ENCODE peak calls at places on chromosome 20, in nine cellular contexts. F, V, Y, U, W, X, S, J and T are unnamed samples.

GRCh38 chr20:8656335-8656734 is 412.6 kb upstream of the PLCB4 start:
- DNase-seq in F (no peak), V (no peak), Y (no peak), U (no peak), W (peak), X (no peak), S (peak), J (no peak), T (no peak)

GRCh38 chr20:33125983-33126382 is 42.0 kb upstream of the BPIFA2 start:
- DNase-seq in F (no peak), V (no peak), Y (no peak), U (no peak), W (no peak), X (no peak), S (no peak), J (no peak), T (no peak)

GRCh38 chr20:62378215-62378614 is 8.7 kb upstream of the RPS21 start:
- DNase-seq in F (peak), V (no peak), Y (no peak), U (peak), W (no peak), X (no peak), S (no peak), J (no peak), T (no peak)

GRCh38 chr20:62066339-62066982 is 780 bp upstream of the TAF4 start:
- DNase-seq in F (peak), V (peak), Y (no peak), U (peak), W (peak), X (peak), S (peak), J (peak), T (no peak)

GRCh38 chr20:19726126-19726525 is 31.9 kb upstream of the RIN2 start:
- DNase-seq in F (no peak), V (no peak), Y (no peak), U (peak), W (peak), X (no peak), S (peak), J (no peak), T (no peak)

GRCh38 chr20:59165794-59166709 is 2.4 kb downstream of the ZNF831 start:
- DNase-seq in F (no peak), V (no peak), Y (peak), U (no peak), W (no peak), X (no peak), S (no peak), J (no peak), T (no peak)

GRCh38 chr20:62906647-62907375 is 19.5 kb downstream of the DIDO1 start:
- DNase-seq in F (no peak), V (no peak), Y (no peak), U (no peak), W (no peak), X (no peak), S (no peak), J (no peak), T (no peak)

GRCh38 chr20:9966966-9967365 is 67.8 kb upstream of the ANKEF1 start:
- DNase-seq in F (no peak), V (no peak), Y (no peak), U (peak), W (no peak), X (no peak), S (peak), J (no peak), T (no peak)

GRCh38 chr20:46607849-46608497 is 43.3 kb downstream of the SLC13A3 start:
- DNase-seq in F (no peak), V (no peak), Y (no peak), U (no peak), W (no peak), X (no peak), S (no peak), J (no peak), T (no peak)

GRCh38 chr20:46605181-46605580 is 46.1 kb downstream of the SLC13A3 start:
- DNase-seq in F (no peak), V (no peak), Y (no peak), U (no peak), W (no peak), X (no peak), S (no peak), J (no peak), T (no peak)

GRCh38 chr20:46605978-46606816 is 45.1 kb downstream of the SLC13A3 start:
- DNase-seq in F (no peak), V (no peak), Y (no peak), U (no peak), W (no peak), X (no peak), S (no peak), J (no peak), T (no peak)

GRCh38 chr20:46607191-46607848 is 43.9 kb downstream of the SLC13A3 start:
- DNase-seq in F (no peak), V (no peak), Y (no peak), U (no peak), W (no peak), X (no peak), S (no peak), J (no peak), T (no peak)

DNA sequence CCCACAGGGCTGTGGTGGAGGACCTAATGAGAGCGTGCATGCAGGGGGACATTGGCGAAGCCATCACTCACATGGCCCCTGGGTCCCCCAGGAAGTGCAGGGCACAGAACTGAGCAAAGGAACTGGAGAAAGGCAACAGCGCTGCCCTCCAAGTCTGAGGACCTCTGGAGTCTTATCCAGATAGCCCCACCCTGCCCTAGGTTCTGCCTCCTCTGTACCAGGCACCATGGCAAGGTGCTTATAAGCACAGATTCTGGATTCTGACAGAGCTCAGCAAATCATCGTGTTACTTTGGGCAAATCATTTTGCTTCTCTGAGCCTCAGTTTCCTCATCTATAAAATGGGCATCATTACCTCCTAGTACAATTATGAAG is 44.5 kb downstream of the SLC13A3 start:
- DNase-seq in F (no peak), V (no peak), Y (no peak), U (no peak), W (no peak), X (no peak), S (no peak), J (no peak), T (no peak)
- H3K4me3 ChIP-seq in F (no peak), V (no peak), Y (no peak), U (no peak), W (no peak), X (no peak), S (no peak), J (no peak), T (no peak)

DNA sequence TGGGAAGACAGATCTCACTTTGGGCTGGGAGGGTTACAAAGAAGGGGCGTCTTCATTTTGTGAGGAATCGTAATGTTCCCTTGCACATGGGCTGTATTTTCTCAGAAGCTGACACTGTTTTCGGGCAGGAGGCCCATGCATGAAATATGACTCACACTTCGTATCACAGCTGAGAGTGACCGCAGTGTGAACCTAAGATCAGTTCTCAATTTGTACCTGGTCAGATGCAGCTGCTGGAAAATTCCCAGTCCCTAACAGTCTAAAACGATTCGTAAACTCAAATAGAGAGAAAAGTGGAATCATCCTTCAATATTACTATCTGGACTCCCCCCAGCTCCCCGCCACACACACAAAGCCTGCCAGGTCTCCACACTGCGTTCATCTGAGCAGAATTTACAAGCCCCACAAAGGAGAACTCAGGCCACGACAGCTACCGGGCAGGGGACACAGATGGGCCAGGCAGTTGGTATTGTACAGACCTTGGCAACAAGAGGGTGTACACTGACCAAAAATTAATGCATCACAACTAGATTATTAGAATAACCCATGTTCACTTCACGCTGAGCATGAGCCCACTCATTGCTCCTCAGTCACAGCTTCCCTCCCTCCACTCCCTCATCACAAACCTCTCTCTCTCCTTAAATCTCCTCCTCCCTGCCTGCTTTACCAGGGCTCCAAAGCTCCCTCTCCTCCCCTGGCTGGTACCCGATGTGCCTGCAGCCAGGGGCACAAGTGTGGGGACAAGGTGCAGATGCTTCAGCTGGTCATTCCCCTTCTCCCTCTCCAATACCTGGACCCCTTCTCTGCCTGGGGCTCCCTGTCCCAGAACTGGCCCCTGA is 488.4 kb downstream of the PREX1 start:
- DNase-seq in F (no peak), V (peak), Y (no peak), U (no peak), W (peak), X (peak), S (peak), J (peak), T (peak)
- H3K4me3 ChIP-seq in F (no peak), V (no peak), Y (no peak), U (no peak), W (peak), X (no peak), S (no peak), J (no peak), T (no peak)

DNA sequence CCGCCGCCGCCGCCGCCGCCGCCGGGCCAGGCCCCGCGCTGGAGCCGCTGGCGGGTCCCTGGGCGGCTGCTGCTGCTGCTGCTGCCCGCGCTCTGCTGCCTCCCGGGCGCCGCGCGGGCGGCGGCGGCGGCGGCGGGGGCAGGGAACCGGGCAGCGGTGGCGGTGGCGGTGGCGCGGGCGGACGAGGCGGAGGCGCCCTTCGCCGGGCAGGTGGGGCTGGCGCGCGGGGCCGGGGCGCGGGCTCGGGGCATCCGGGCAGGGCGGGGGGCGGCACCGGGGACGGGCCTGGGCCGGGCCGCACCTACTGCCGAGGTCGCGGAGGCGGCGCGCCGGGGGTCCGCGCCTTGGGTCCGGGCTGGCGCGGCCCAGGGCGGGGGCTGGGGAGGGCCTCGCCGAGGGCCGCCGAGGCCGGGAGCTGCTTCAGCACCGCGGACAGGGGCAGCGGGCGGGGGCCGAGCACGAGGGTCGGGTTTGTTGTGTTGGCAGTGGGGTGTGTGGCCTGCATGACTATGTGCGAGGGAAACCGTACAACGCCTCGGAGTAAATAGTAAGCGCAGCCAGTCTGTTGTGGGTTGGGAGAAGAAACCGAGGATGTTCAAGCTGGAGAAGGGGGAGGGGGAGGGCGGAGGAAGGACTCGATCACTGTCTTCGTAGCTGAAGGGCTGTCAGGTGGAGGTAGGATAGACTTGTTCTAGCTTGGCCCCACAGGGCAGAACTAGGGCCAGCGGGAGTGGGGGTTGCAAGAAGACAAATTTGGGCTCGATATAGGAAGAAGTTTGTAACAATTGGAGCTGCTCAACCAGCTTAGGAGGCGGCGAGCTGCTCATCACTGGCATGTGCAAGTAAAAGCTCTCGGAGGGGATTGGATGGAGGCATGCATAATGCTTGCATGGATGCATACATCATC is 538 bp downstream of the MMP24 start:
- DNase-seq in F (peak), V (peak), Y (peak), U (peak), W (peak), X (no peak), S (peak), J (peak), T (no peak)
- H3K4me3 ChIP-seq in F (no peak), V (no peak), Y (no peak), U (no peak), W (no peak), X (peak), S (no peak), J (no peak), T (peak)

DNA sequence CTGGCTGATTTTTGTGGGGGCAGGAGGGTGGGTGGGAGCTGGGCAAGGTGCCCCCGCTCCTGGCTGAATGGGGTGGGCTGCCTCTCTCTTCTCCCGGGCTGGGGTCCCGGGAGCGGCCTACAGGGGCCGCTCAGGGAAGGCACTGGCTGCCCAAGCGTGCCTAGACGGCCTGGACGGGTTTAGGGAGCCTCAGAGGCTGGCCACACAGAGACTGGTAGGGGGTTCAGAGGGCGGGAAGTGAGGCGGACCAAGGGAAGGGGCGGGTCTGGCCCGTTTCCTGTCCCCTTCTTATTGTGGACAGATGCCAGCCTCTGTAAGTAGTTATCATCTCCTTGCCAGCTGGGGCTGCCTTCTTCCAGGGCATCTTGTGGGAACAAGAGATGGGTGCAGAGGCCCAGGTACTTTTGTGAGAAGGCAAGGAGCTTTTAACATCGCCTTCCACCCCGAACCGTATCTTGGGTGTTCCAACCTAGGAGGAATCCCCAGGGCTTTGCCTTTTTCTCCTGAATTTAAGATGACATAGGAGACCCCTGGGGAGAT is 437 bp downstream of the CD40 start:
- DNase-seq in F (no peak), V (peak), Y (no peak), U (no peak), W (no peak), X (peak), S (no peak), J (no peak), T (no peak)
- H3K4me3 ChIP-seq in F (peak), V (peak), Y (peak), U (peak), W (peak), X (peak), S (peak), J (no peak), T (peak)

DNA sequence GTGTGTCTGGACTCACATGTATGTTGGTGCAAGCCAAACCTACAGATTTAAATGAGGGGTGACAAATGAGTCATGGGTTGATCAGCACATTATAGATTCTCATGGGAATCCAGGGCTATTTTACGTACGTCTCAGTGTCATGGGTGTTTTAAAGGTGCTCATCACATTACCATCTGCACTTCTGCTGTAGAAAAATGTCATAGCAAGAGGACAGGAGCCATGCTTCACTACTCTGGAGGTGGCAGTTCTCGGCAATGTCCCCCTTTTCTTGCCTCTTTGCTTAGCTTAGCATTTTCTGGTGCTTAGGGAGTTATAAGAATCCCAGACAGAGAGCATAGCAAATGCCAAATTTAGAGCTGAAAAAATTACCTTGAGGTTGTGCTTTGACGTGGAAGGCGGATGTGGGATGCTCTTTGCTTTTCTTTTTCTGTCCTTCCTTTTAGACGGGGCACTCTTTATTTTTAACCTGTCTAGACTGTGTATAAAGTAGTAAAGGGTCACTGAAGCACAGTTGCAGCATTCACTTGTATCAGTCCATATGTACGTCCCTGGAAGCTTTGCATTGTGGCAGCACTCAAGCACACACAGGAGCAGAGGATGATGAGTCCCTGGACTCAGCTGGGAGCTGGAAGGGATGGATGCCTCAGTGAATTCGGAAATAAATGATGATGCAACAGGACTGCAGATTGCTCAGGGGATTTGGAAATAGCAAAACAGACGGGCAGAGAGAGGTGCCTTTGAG is 139.7 kb downstream of the SYNDIG1 start:
- DNase-seq in F (no peak), V (no peak), Y (no peak), U (peak), W (no peak), X (no peak), S (peak), J (no peak), T (no peak)
- H3K4me3 ChIP-seq in F (no peak), V (no peak), Y (no peak), U (no peak), W (no peak), X (no peak), S (no peak), J (no peak), T (no peak)